ENCODE peak calls at places on chromosomes 6 and 20, in five cellular contexts. U is upper lobe of right lung, K is A549, Z is left ventricle myocardium inferior, H is endothelial cell of umbilical vein. N is an unnamed sample.

GRCh38 chr20:33862709-33863403 is 51.7 kb downstream of the CHMP4B start:
- DNase-seq in K (peak), U (peak), H (peak), Z (peak), N (peak)

GRCh38 chr6:135269399-135270005 is 88.4 kb downstream of the MYB start:
- DNase-seq in K (no peak), H (no peak), U (no peak), Z (no peak), N (no peak)

GRCh38 chr6:17167327-17167979 is 65.6 kb downstream of the STMND1 start:
- DNase-seq in Z (peak), H (peak), U (no peak), K (peak), N (peak)

GRCh38 chr6:45439459-45439858 is 61.7 kb upstream of the SUPT3H start:
- DNase-seq in K (no peak), U (no peak), H (no peak), Z (no peak), N (no peak)

GRCh38 chr6:136031982-136032381 is 180.5 kb downstream of the PDE7B start:
- DNase-seq in H (peak), K (peak), U (no peak), Z (no peak), N (peak)

GRCh38 chr6:16761469-16762264 is 407 bp upstream of the ATXN1 start:
- DNase-seq in H (peak), U (peak), Z (peak), K (peak), N (peak)

GRCh38 chr6:167825759-167826229 is 917 bp upstream of the AFDN start:
- DNase-seq in Z (peak), U (peak), K (peak), H (no peak), N (no peak)

GRCh38 chr20:4814696-4815252 is 93.1 kb downstream of the PRND start:
- DNase-seq in H (peak), K (no peak), U (peak), Z (peak), N (no peak)

GRCh38 chr20:61311656-61312387 is 59.8 kb downstream of the CDH4 start:
- DNase-seq in Z (no peak), H (no peak), U (no peak), K (no peak), N (no peak)

GRCh38 chr6:42378536-42378935 is 73.2 kb downstream of the TRERF1 start:
- DNase-seq in H (no peak), U (no peak), K (no peak), Z (no peak), N (no peak)

GRCh38 chr6:47016236-47016635 is 25.9 kb downstream of the ADGRF1 start:
- DNase-seq in K (no peak), U (no peak), H (no peak), Z (no peak), N (no peak)

GRCh38 chr6:169042061-169042460 is 211.6 kb downstream of the THBS2 start:
- DNase-seq in H (no peak), Z (no peak), K (no peak), U (no peak), N (no peak)

GRCh38 chr6:17389274-17389847 is 4.0 kb upstream of the CAP2 start:
- DNase-seq in K (no peak), U (no peak), H (no peak), Z (no peak), N (no peak)

GRCh38 chr6:157789861-157790260 is 33.2 kb upstream of the SNX9 start:
- DNase-seq in K (peak), H (no peak), U (no peak), Z (no peak), N (peak)

GRCh38 chr6:104286641-104287040 is 573.1 kb downstream of the HACE1 start:
- DNase-seq in U (no peak), H (no peak), K (no peak), Z (no peak), N (no peak)

GRCh38 chr6:33949877-33950831 is 146.4 kb upstream of the MLN start:
- DNase-seq in Z (no peak), K (no peak), U (no peak), H (no peak), N (no peak)

DNA sequence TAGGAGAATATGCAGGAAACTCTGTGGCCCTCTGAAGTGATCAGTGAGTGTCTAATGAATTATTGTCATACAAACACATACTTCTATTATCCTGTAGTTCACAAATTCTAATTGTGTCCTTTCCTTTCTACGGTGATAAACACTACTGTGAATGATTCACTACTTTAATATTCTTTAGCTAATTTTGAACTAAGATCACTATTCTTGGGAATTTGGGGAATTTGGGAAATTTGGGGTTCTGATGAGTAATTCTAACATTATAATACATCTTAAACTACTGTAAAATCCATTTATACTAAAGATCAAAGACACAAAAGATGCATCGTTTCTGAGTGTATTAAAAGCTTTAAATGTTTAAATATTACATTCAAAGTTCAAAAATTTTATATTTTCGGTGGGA is 1287.2 kb upstream of the CITED2 start:
- DNase-seq in K (no peak), H (no peak), Z (no peak), U (no peak), N (no peak)
- H3K4me3 ChIP-seq in K (no peak), H (no peak), Z (no peak), U (no peak), N (no peak)

GRCh38 chr6:116611020-116611419 is 5.3 kb upstream of the RSPH4A start:
- DNase-seq in U (no peak), H (no peak), Z (no peak), K (no peak), N (no peak)
- H3K27ac ChIP-seq in U (no peak), H (no peak), Z (no peak), K (no peak), N (no peak)

GRCh38 chr6:27254566-27254965 is 7.1 kb downstream of the PRSS16 start:
- DNase-seq in K (no peak), H (no peak), Z (no peak), U (no peak), N (no peak)
- TF ChIP-seq CTCF in K (no peak), H (no peak), Z (no peak), U (no peak), N (no peak)

DNA sequence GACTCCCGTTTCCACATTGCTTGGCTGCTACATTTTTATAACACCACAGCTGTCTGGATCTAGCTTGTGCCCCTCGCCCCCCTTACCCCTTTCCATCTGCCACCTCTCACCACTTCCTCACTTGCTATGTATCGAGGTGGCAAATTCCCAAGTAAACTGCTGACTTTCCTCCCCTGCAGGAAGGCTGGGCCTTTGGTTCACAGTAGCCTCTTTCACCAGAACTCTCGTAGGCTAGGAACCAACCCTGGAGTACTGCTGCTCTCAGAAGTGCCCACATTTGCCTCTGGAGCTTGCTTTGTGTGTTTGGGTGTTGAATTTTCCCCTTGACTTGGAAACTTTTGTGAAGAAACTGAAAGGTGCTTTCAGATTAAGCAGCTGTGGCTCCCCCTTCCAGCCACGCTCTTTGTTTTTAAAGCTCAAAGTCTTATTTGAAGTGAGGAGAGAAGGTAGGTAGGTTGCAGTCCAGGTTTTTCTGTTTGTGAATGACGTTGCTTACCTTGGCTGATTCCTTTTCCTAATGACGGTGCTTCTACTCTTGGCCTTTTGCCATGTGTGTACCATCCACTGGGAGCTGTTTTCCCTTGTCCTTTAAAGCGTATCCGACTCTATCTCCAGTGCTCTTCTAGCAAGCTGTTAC is 90.4 kb downstream of the CARMIL1 start:
- DNase-seq in H (no peak), K (no peak), U (no peak), Z (no peak), N (peak)
- H3K4me3 ChIP-seq in H (no peak), K (no peak), U (no peak), Z (no peak), N (no peak)

GRCh38 chr20:38158701-38159325 is 6.3 kb downstream of the TGM2 start:
- DNase-seq in Z (peak), K (no peak), U (no peak), H (peak), N (no peak)

GRCh38 chr20:38155811-38156210 is 9.3 kb downstream of the TGM2 start:
- DNase-seq in U (no peak), K (no peak), H (no peak), Z (no peak), N (no peak)

GRCh38 chr20:38156280-38156679 is 8.8 kb downstream of the TGM2 start:
- DNase-seq in K (no peak), Z (no peak), H (no peak), U (no peak), N (no peak)

GRCh38 chr20:38157635-38158495 is 7.2 kb downstream of the TGM2 start:
- DNase-seq in H (peak), U (no peak), Z (peak), K (no peak), N (no peak)

DNA sequence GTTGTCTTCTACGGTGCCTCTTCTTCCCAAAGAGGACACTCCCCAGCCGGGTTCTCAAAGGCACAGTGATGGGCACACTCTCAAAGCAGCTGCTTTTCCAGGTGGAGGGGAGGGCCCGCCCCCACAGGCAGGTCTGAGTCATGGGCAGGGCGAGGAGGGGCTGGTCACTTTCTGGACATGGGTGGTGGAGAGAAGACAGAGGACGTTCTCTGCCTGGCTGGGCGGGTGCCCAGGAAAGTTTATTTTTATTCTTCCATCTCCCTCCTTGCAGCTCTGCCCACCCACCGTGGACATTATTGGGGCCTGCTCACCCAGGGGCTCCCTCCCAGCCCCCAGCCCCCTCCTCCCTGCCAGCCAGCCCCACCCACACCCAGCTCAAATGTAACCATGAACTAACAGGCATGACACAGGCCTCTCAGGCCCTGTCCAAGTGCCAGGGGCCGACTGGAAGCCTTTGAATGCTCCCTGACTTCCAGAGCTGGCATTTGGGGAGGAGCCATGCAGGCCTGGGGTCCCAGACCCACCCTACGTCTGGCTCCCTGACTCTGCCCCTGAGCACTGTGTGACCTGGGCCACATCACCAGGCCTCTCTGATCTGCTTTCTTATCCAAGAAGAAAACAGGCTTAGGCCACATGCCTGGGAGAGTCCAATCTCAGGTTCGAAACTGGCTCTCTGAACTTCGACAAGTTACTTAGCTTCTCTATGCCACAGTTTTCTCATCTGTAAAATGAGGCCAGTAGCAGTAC is 8.0 kb downstream of the TGM2 start:
- DNase-seq in Z (peak), H (peak), K (no peak), U (no peak), N (no peak)
- H3K27ac ChIP-seq in Z (peak), H (peak), K (peak), U (peak), N (no peak)

DNA sequence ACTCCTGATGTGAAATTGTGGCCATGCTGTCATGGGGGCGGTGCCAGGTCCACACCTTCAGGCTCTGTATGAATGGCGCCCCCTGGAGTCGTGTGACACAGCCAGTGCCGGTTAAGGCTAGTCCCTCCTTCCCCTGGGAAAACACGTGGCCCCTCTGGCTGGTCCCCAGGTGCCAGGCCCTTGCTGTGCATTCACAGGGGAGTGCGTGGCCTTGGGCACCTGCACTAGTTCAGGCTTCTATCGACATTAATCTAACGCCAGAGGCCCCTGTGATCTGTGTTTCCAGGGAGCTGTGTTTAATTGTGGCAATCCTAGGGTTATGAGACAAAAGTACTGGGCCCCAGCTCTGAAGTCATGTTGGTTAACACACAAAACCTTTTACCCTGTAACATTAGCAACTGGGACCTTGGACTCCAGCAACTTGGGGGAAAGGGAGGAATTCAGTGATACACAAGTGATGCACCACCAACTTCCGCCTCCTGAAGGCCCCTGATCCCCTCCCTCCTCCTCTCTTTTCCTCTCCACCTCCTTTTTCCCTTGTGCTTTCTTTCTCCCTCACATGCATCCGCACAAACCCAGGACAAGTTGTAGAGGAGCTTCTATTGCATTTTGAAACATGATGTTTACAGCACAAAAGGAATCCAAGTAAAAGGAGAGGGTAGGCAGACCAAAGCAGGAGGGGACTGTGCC is 74.0 kb downstream of the SSR1 start:
- DNase-seq in H (peak), U (peak), K (peak), Z (peak), N (peak)
- TF ChIP-seq CTCF in H (peak), U (peak), K (peak), Z (peak), N (peak)

GRCh38 chr6:28603920-28604319 is 78.2 kb downstream of the GPX5 start:
- DNase-seq in Z (no peak), K (no peak), U (no peak), H (no peak), N (no peak)

GRCh38 chr6:28600188-28600587 is 74.5 kb downstream of the GPX5 start:
- DNase-seq in Z (no peak), K (no peak), H (no peak), U (no peak), N (no peak)

GRCh38 chr6:28598757-28599686 is 73.3 kb downstream of the GPX5 start:
- DNase-seq in Z (no peak), U (no peak), K (no peak), H (no peak), N (no peak)

GRCh38 chr6:28597217-28597835 is 71.6 kb downstream of the GPX5 start:
- DNase-seq in U (no peak), Z (no peak), K (peak), H (peak), N (no peak)

GRCh38 chr6:28597924-28598323 is 72.2 kb downstream of the GPX5 start:
- DNase-seq in K (peak), H (no peak), U (no peak), Z (no peak), N (no peak)
- H3K4me3 ChIP-seq in K (peak), H (peak), U (no peak), Z (peak), N (no peak)

GRCh38 chr6:35400901-35401311 is 51.2 kb upstream of the FANCE start:
- DNase-seq in Z (no peak), U (no peak), H (no peak), K (peak), N (no peak)

GRCh38 chr6:35401514-35401913 is 50.6 kb upstream of the FANCE start:
- DNase-seq in H (no peak), Z (no peak), K (no peak), U (peak), N (no peak)

GRCh38 chr6:35392773-35393672 is 50.7 kb downstream of the PPARD start:
- DNase-seq in U (no peak), K (no peak), H (no peak), Z (no peak), N (no peak)

GRCh38 chr6:35397806-35398418 is 54.2 kb upstream of the FANCE start:
- DNase-seq in Z (no peak), U (no peak), H (no peak), K (no peak), N (no peak)

GRCh38 chr6:35396991-35397390 is 54.6 kb downstream of the PPARD start:
- DNase-seq in H (no peak), K (no peak), Z (no peak), U (no peak), N (no peak)
- H3K27ac ChIP-seq in H (no peak), K (no peak), Z (no peak), U (no peak), N (peak)

GRCh38 chr6:109979033-109979921 is 1.2 kb downstream of the GPR6 start:
- DNase-seq in H (no peak), K (no peak), Z (no peak), U (peak), N (peak)

GRCh38 chr6:109977791-109978173 is 329 bp upstream of the GPR6 start:
- DNase-seq in H (no peak), Z (no peak), U (no peak), K (no peak), N (peak)

GRCh38 chr6:109978174-109979032 is at the start of gene GPR6:
- DNase-seq in U (peak), H (peak), K (peak), Z (peak), N (peak)
- TF ChIP-seq CTCF in U (no peak), H (no peak), K (no peak), Z (no peak), N (no peak)

N was measured in WERI-Rb-1.